ENCODE peak calls at places on chromosomes 16 and 17, in six cellular contexts. D, Y, B, U, X and F are unnamed samples.

GRCh38 chr17:79843917-79844815 is 4.9 kb upstream of the CBX4 start:
- DNase-seq in U (peak; percentile 49), Y (no peak), D (peak; percentile 77), B (no peak), X (peak; percentile 73), F (no peak)

GRCh38 chr17:58338907-58339774 is 10.5 kb upstream of the TSPOAP1 start:
- DNase-seq in D (no peak), Y (peak; percentile 62), X (peak; percentile 80), U (peak; percentile 63), B (peak; percentile 51), F (peak; percentile 96)

GRCh38 chr17:10019941-10020403 is 114.9 kb upstream of the RCVRN start:
- DNase-seq in B (no peak), D (no peak), X (peak; percentile 49), Y (no peak), U (no peak), F (no peak)

GRCh38 chr16:84379008-84379730 is 10.8 kb downstream of the ATP2C2 start:
- DNase-seq in X (no peak), U (no peak), D (no peak), Y (no peak), B (no peak), F (no peak)

GRCh38 chr16:2782583-2783351 is 4.6 kb downstream of the PRSS33 start:
- DNase-seq in X (no peak), D (peak; percentile 15), U (no peak), Y (no peak), B (no peak), F (no peak)

GRCh38 chr16:79334127-79334526 is 266.4 kb downstream of the MAF start:
- DNase-seq in D (no peak), Y (no peak), B (no peak), X (no peak), U (no peak), F (no peak)

GRCh38 chr17:57945999-57946797 is 9.0 kb downstream of the CUEDC1 start:
- DNase-seq in U (peak; percentile 62), B (no peak), D (no peak), Y (no peak), X (peak; percentile 91), F (peak; percentile 53)

GRCh38 chr16:15425861-15426260 is 8.5 kb upstream of the BMERB1 start:
- DNase-seq in B (no peak), X (no peak), Y (no peak), D (no peak), U (no peak), F (no peak)

GRCh38 chr17:78817123-78817522 is 23.5 kb downstream of the USP36 start:
- DNase-seq in Y (no peak), X (no peak), U (no peak), B (no peak), D (no peak), F (no peak)

GRCh38 chr16:56932588-56933265 is 785 bp downstream of the HERPUD1 start:
- DNase-seq in B (peak; percentile 55), D (peak; percentile 82), Y (no peak), U (peak; percentile 78), X (peak; percentile 75), F (peak; percentile 78)

GRCh38 chr16:4801051-4801961 is 1.1 kb downstream of the ROGDI start:
- DNase-seq in D (no peak), Y (no peak), B (no peak), X (no peak), U (no peak), F (no peak)

GRCh38 chr17:48588519-48588918 is 1.5 kb downstream of the HOXB3 start:
- DNase-seq in X (no peak), D (no peak), Y (no peak), B (no peak), U (no peak), F (no peak)

GRCh38 chr16:48244080-48244862 is at the start of gene LONP2:
- DNase-seq in D (peak; percentile 88), U (peak; percentile 88), B (peak; percentile 87), Y (peak; percentile 66), X (peak; percentile 85), F (peak; percentile 94)

GRCh38 chr16:81204794-81205680 is 33.5 kb upstream of the BCO1 start:
- DNase-seq in D (peak; percentile 66), X (peak; percentile 61), B (peak; percentile 33), U (peak; percentile 67), Y (peak; percentile 17), F (peak; percentile 53)

GRCh38 chr17:4485676-4486646 is 12.7 kb upstream of the SPNS2 start:
- DNase-seq in D (no peak), U (no peak), X (no peak), B (no peak), Y (no peak), F (no peak)

GRCh38 chr16:10511829-10512228 is 68.6 kb downstream of the EMP2 start:
- DNase-seq in D (no peak), U (no peak), B (no peak), X (no peak), Y (no peak), F (peak; percentile 14)

GRCh38 chr17:51807460-51807859 is 351.1 kb downstream of the CA10 start:
- DNase-seq in Y (no peak), D (no peak), U (no peak), X (no peak), B (no peak), F (no peak)

GRCh38 chr17:16383216-16383615 is 2.3 kb downstream of the UBB start:
- DNase-seq in D (no peak), Y (no peak), B (no peak), U (no peak), X (no peak), F (no peak)

GRCh38 chr17:980406-981291 is 1.1 kb upstream of the NXN start:
- DNase-seq in X (peak; percentile 80), U (peak; percentile 85), D (peak; percentile 83), B (peak; percentile 72), Y (no peak), F (peak; percentile 87)

GRCh38 chr16:7867831-7868230 is 535.2 kb downstream of the RBFOX1 start:
- DNase-seq in U (no peak), X (no peak), Y (no peak), B (no peak), D (no peak), F (no peak)

GRCh38 chr17:69802045-69802740 is 272.8 kb upstream of the KCNJ16 start:
- DNase-seq in B (no peak), U (no peak), Y (no peak), D (no peak), X (no peak), F (no peak)

GRCh38 chr17:45889579-45889978 is 4.8 kb upstream of the MAPT start:
- DNase-seq in Y (no peak), D (no peak), U (no peak), B (no peak), X (no peak), F (no peak)

GRCh38 chr17:68029512-68030215 is 5.9 kb upstream of the KPNA2 start:
- DNase-seq in U (peak; percentile 18), Y (no peak), B (no peak), D (no peak), X (no peak), F (no peak)

GRCh38 chr16:1435921-1436697 is 5.2 kb downstream of the PERCC1 start:
- DNase-seq in D (no peak), U (no peak), B (no peak), Y (no peak), X (no peak), F (no peak)

GRCh38 chr16:81071816-81072215 is 5.2 kb downstream of the C16orf46 start:
- DNase-seq in B (peak; percentile 7), Y (no peak), D (no peak), U (peak; percentile 23), X (no peak), F (peak; percentile 8)

GRCh38 chr16:71229344-71229743 is 1.2 kb downstream of the HYDIN start:
- DNase-seq in B (no peak), U (no peak), X (no peak), Y (no peak), D (no peak), F (no peak)

GRCh38 chr16:71226229-71227141 is 4.0 kb downstream of the HYDIN start:
- DNase-seq in B (no peak), Y (no peak), X (no peak), D (no peak), U (no peak), F (no peak)

GRCh38 chr16:71225145-71225544 is 5.4 kb downstream of the HYDIN start:
- DNase-seq in U (no peak), D (no peak), Y (no peak), B (no peak), X (no peak), F (no peak)

GRCh38 chr16:71230122-71230845 is at the start of gene HYDIN:
- DNase-seq in B (peak; percentile 76), Y (peak; percentile 10), X (peak; percentile 24), D (peak; percentile 47), U (peak; percentile 28), F (no peak)
- H3K4me3 ChIP-seq in B (peak within 1 kb of the TSS; percentile 45), Y (peak within 1 kb of the TSS; percentile 39), X (no peak within 1 kb of the TSS), D (no peak within 1 kb of the TSS), U (no peak within 1 kb of the TSS), F (no peak within 1 kb of the TSS)

DNA sequence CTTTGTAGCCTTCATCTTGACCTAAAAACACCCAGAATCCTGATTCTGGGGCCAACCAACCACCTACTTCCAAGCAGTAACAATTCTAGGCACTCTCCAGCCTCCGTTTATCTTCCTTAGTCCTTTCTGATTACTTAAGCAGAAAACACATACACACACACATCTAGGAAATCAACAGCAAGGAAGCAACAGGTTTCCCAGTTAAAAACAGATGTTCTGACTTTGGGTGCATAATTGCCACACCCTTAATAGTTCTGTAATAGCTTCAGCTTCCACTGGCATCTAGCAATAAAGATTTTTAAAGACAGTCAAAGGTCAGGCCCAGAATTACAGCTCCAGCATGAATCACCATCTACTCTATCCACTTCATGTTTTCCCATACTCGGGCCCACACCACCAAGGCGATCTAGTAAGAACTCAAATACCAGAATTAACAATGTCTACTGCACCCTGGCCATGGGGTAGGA is 2.6 kb downstream of the ARHGAP17 start:
- DNase-seq in B (peak; percentile 70), X (peak; percentile 96), U (peak; percentile 93), D (no peak), Y (peak; percentile 69), F (no peak)
- H3K4me3 ChIP-seq in B (peak overlapping the region; percentile 9), X (peak overlapping the region; percentile 91), U (no peak overlapping the region), D (no peak overlapping the region), Y (no peak overlapping the region), F (peak overlapping the region; percentile 92)

GRCh38 chr16:321532-321931 is 31.0 kb downstream of the AXIN1 start:
- DNase-seq in X (no peak), U (no peak), B (no peak), Y (no peak), D (no peak), F (no peak)

GRCh38 chr16:324451-325334 is 27.8 kb downstream of the AXIN1 start:
- DNase-seq in U (no peak), B (no peak), Y (no peak), D (no peak), X (no peak), F (peak; percentile 70)

GRCh38 chr16:324201-324450 is 28.4 kb downstream of the AXIN1 start:
- DNase-seq in D (no peak), U (no peak), Y (no peak), X (no peak), B (no peak), F (no peak)

GRCh38 chr16:322476-323143 is 29.9 kb downstream of the AXIN1 start:
- DNase-seq in D (no peak), X (no peak), U (no peak), Y (no peak), B (no peak), F (no peak)

GRCh38 chr16:325375-326155 is 27.0 kb downstream of the AXIN1 start:
- DNase-seq in X (no peak), Y (no peak), D (no peak), U (no peak), B (no peak), F (no peak)
- H3K4me3 ChIP-seq in X (no peak overlapping the region), Y (no peak overlapping the region), D (no peak overlapping the region), U (no peak overlapping the region), B (no peak overlapping the region), F (peak overlapping the region; percentile 35)

GRCh38 chr17:38509772-38510423 is 81.6 kb downstream of the ARHGAP23 start:
- DNase-seq in X (no peak), D (no peak), U (no peak), B (no peak), Y (no peak), F (no peak)
- H3K4me3 ChIP-seq in X (no peak overlapping the region), D (no peak overlapping the region), U (no peak overlapping the region), B (peak overlapping the region; percentile 43), Y (peak overlapping the region; percentile 18), F (no peak overlapping the region)